ENCODE peak calls at places on chromosomes 12 and 14, in eight cellular contexts. G, B, V, D, K, M, T and C are unnamed samples.
A peak's percentile ranks its signal among the peaks of the same experiment; 100 is the strongest.

GRCh38 chr12:127119600-127120140 is 1147.3 kb upstream of the TMEM132C start:
- DNase-seq in G (no peak), B (no peak), V (no peak), D (no peak), K (no peak), M (no peak), T (no peak), C (no peak)

GRCh38 chr12:131673519-131674265 is 37.2 kb upstream of the SFSWAP start:
- DNase-seq in G (peak; percentile 20), B (peak; percentile 13), V (no peak), D (no peak), K (no peak), M (no peak), T (no peak), C (no peak)

GRCh38 chr14:76576047-76576741 is 185.1 kb upstream of the VASH1 start:
- DNase-seq in G (no peak), B (peak; percentile 14), V (no peak), D (no peak), K (no peak), M (no peak), T (no peak), C (no peak)

GRCh38 chr14:55457496-55457895 is 17.1 kb upstream of the TBPL2 start:
- DNase-seq in G (no peak), B (no peak), V (no peak), D (no peak), K (no peak), M (no peak), T (no peak), C (no peak)

GRCh38 chr12:78419513-78419912 is 445.1 kb upstream of the SYT1 start:
- DNase-seq in G (no peak), B (no peak), V (no peak), D (no peak), K (no peak), M (no peak), T (no peak), C (no peak)

GRCh38 chr12:6145584-6145983 is 21.1 kb upstream of the VWF start:
- DNase-seq in G (no peak), B (peak; percentile 49), V (no peak), D (no peak), K (no peak), M (no peak), T (no peak), C (no peak)

GRCh38 chr14:103315368-103315911 is 18.6 kb upstream of the EIF5 start:
- DNase-seq in G (peak; percentile 87), B (peak; percentile 95), V (peak; percentile 66), D (peak; percentile 38), K (no peak), M (no peak), T (no peak), C (no peak)

GRCh38 chr12:13474381-13474780 is 277.9 kb downstream of the EMP1 start:
- DNase-seq in G (no peak), B (no peak), V (no peak), D (no peak), K (no peak), M (no peak), T (no peak), C (no peak)

GRCh38 chr14:94129758-94130414 is 482 bp upstream of the IFI27L2 start:
- DNase-seq in G (peak; percentile 77), B (peak; percentile 48), V (peak; percentile 41), D (no peak), K (peak; percentile 24), M (no peak), T (no peak), C (peak; percentile 40)

GRCh38 chr12:25592725-25593495 is 39.8 kb upstream of the LMNTD1 start:
- DNase-seq in G (no peak), B (no peak), V (no peak), D (no peak), K (no peak), M (no peak), T (no peak), C (no peak)

GRCh38 chr14:67943947-67944346 is 124.4 kb downstream of the RAD51B start:
- DNase-seq in G (peak; percentile 76), B (peak; percentile 97), V (peak; percentile 92), D (peak; percentile 70), K (peak; percentile 50), M (no peak), T (no peak), C (peak; percentile 48)

GRCh38 chr12:80901661-80902060 is 36.1 kb downstream of the LIN7A start:
- DNase-seq in G (no peak), B (no peak), V (no peak), D (no peak), K (no peak), M (no peak), T (no peak), C (no peak)

GRCh38 chr12:109111775-109112491 is 4.5 kb upstream of the ACACB start:
- DNase-seq in G (peak; percentile 58), B (peak; percentile 69), V (peak; percentile 53), D (peak; percentile 64), K (peak; percentile 57), M (no peak), T (no peak), C (peak; percentile 63)

GRCh38 chr14:95111507-95112164 is 45.7 kb downstream of the DICER1 start:
- DNase-seq in G (no peak), B (no peak), V (no peak), D (no peak), K (no peak), M (no peak), T (no peak), C (no peak)

GRCh38 chr12:122129131-122129530 is 44.9 kb downstream of the IL31 start:
- DNase-seq in G (no peak), B (no peak), V (no peak), D (no peak), K (no peak), M (no peak), T (no peak), C (no peak)

GRCh38 chr12:38282886-38283285 is 33.7 kb upstream of the ALG10B start:
- DNase-seq in G (peak; percentile 89), B (no peak), V (no peak), D (no peak), K (no peak), M (no peak), T (no peak), C (no peak)

GRCh38 chr12:106174876-106175275 is 36.1 kb upstream of the NUAK1 start:
- DNase-seq in G (no peak), B (no peak), V (no peak), D (no peak), K (no peak), M (no peak), T (no peak), C (no peak)

GRCh38 chr14:104319489-104320241 is 181.3 kb downstream of the KIF26A start:
- DNase-seq in G (no peak), B (no peak), V (no peak), D (peak; percentile 2), K (peak; percentile 2), M (no peak), T (no peak), C (no peak)

GRCh38 chr12:34625116-34625515 is 602.8 kb downstream of the ALG10 start:
- DNase-seq in G (peak; percentile 20), B (no peak), V (peak; percentile 15), D (no peak), K (no peak), M (no peak), T (no peak), C (peak; percentile 0)
- TF ChIP-seq CTCF in G (no peak), B (no peak), V (no peak), D (peak; percentile 17), K (no peak), M (no peak), T (no peak), C (no peak)

GRCh38 chr14:30657606-30658163 is 35.6 kb downstream of the SCFD1 start:
- DNase-seq in G (peak; percentile 9), B (peak; percentile 44), V (peak; percentile 11), D (no peak), K (no peak), M (no peak), T (no peak), C (no peak)
- TF ChIP-seq CTCF in G (no peak), B (peak; percentile 36), V (peak; percentile 49), D (peak; percentile 66), K (peak; percentile 36), M (peak; percentile 36), T (peak; percentile 26), C (peak; percentile 21)

DNA sequence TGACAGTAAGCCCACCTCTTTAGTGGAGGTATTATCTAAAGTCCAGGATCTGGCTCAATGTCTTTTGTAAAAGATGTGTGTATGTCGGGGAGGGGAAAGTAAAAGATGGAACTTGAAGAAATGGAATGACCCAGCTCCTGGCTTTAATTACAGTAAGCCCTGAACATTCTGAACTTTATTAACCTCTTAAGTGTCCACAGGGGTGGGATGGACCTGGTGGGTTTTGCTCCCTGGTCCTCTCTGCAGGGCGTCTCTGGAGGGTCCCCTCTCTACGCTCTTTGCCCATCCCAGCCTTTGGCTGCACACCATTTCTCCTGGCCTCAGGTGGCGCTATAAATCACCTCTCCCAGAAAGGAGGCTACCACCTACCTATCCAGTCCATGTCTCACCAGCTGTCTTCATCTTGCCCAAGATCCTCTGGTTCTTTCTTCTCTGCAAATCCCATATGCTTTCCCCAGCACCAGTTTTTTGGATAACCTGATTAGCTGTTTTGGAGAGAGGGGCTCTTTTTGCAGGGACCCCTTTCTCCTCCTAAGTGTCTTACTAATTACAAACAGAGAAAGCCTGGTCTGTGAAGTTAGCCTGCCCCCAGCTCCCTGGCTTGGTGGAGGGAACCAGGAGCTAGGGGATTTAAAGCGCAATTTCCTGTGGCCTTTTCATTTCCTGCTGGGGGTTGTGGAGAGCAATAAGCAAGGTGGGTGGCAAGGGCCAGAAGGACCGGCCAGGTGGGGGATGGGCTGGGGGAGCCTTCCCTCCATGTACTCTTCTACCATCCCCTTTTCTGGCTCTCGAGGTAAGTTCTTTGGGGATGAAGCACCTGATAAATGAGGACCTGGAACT is 3.9 kb upstream of the CISTR start:
- DNase-seq in G (no peak), B (no peak), V (no peak), D (no peak), K (no peak), M (no peak), T (no peak), C (no peak)
- TF ChIP-seq CTCF in G (no peak), B (no peak), V (no peak), D (peak; percentile 32), K (no peak), M (no peak), T (no peak), C (peak; percentile 35)

DNA sequence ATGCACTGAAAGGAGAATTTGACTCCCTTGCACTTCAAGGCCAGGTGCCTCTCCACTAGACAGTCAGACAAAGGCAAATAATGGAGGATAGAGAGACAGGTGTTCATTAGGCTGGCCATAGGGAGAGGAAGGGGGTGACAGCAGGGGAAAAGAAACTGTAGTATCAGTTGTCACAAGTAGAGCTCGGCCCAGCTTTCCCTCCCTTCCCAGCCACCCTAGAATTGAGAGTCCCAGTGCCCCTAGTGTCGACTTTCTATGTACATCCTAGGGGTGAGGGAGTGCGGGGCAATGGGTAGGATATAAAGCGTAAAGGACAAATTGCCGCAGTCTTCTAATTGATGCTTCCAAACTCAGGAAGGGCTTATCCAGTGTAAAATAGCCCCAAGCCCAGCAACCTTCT is 39.0 kb downstream of the BAZ2A start:
- DNase-seq in G (no peak), B (no peak), V (no peak), D (no peak), K (no peak), M (no peak), T (no peak), C (no peak)
- TF ChIP-seq CTCF in G (no peak), B (no peak), V (no peak), D (no peak), K (no peak), M (no peak), T (no peak), C (no peak)